ENCODE peak calls at places on chromosomes 7 and 10, in ten cellular contexts. X is CD8-positive, alpha-beta T cell; Z is mammary epithelial cell; D is neuronal stem cell; H is ovary; C is psoas muscle; I is naive thymus-derived CD4-positive, alpha-beta T cell; J is body of pancreas; K is aorta; P is AG04450. U is an unnamed sample.

GRCh38 chr10:125054664-125055273 is 105.6 kb downstream of the CTBP2 start:
- DNase-seq in X (no peak), Z (no peak), D (no peak), H (no peak), C (no peak), I (no peak), J (no peak), K (peak; percentile 3), P (no peak), U (no peak)

GRCh38 chr7:64946772-64947171 is 43.7 kb downstream of the ZNF273 start:
- DNase-seq in X (no peak), Z (no peak), D (peak; percentile 6), H (no peak), C (no peak), I (no peak), J (no peak), K (no peak), P (no peak), U (no peak)

GRCh38 chr10:13862541-13863233 is 275.9 kb downstream of the PRPF18 start:
- DNase-seq in X (no peak), Z (no peak), D (no peak), H (no peak), C (no peak), I (peak; percentile 48), J (no peak), K (no peak), P (no peak), U (no peak)

GRCh38 chr7:5643280-5643679 is 138.2 kb downstream of the RNF216 start:
- DNase-seq in X (peak; percentile 40), Z (peak; percentile 55), D (no peak), H (no peak), C (peak; percentile 64), I (no peak), J (peak; percentile 34), K (no peak), P (no peak), U (peak; percentile 30)

GRCh38 chr10:102450374-102451104 is 804 bp downstream of the C10orf95 start:
- DNase-seq in X (peak; percentile 93), Z (peak; percentile 86), D (peak; percentile 48), H (peak; percentile 80), C (peak; percentile 93), I (peak; percentile 92), J (peak; percentile 90), K (peak; percentile 92), P (no peak), U (peak; percentile 42)

GRCh38 chr10:126058104-126058503 is 161.7 kb downstream of the FANK1 start:
- DNase-seq in X (no peak), Z (no peak), D (no peak), H (no peak), C (no peak), I (no peak), J (no peak), K (no peak), P (no peak), U (no peak)

GRCh38 chr10:30028006-30028441 is 31.4 kb downstream of the JCAD start:
- DNase-seq in X (peak; percentile 62), Z (no peak), D (no peak), H (no peak), C (no peak), I (peak; percentile 28), J (peak; percentile 43), K (no peak), P (no peak), U (no peak)

GRCh38 chr10:84076540-84077195 is 62.6 kb upstream of the GHITM start:
- DNase-seq in X (no peak), Z (no peak), D (no peak), H (no peak), C (no peak), I (no peak), J (no peak), K (no peak), P (peak; percentile 1), U (peak; percentile 8)

GRCh38 chr10:86225098-86225782 is 141.4 kb downstream of the GRID1 start:
- DNase-seq in X (no peak), Z (peak; percentile 9), D (no peak), H (no peak), C (peak; percentile 27), I (no peak), J (no peak), K (peak; percentile 51), P (no peak), U (peak; percentile 22)

GRCh38 chr10:3512263-3512662 is 272.7 kb downstream of the KLF6 start:
- DNase-seq in X (no peak), Z (no peak), D (no peak), H (no peak), C (no peak), I (no peak), J (no peak), K (no peak), P (no peak), U (no peak)

GRCh38 chr10:110932505-110933180 is 13.2 kb downstream of the SHOC2 start:
- DNase-seq in X (no peak), Z (peak; percentile 31), D (no peak), H (no peak), C (no peak), I (no peak), J (no peak), K (no peak), P (no peak), U (no peak)

GRCh38 chr10:68192113-68192512 is 39.8 kb downstream of the ATOH7 start:
- DNase-seq in X (no peak), Z (peak; percentile 55), D (no peak), H (no peak), C (no peak), I (no peak), J (no peak), K (no peak), P (no peak), U (no peak)

GRCh38 chr10:93590638-93591037 is 10.4 kb downstream of the RBP4 start:
- DNase-seq in X (no peak), Z (no peak), D (no peak), H (no peak), C (no peak), I (no peak), J (no peak), K (no peak), P (no peak), U (no peak)

GRCh38 chr10:50586740-50587088 is 37.0 kb downstream of the SGMS1 start:
- DNase-seq in X (no peak), Z (no peak), D (no peak), H (no peak), C (no peak), I (no peak), J (no peak), K (no peak), P (no peak), U (no peak)

GRCh38 chr7:101815826-101816488 is 1.5 kb upstream of the CUX1 start:
- DNase-seq in X (peak; percentile 73), Z (peak; percentile 75), D (peak; percentile 80), H (peak; percentile 79), C (peak; percentile 87), I (peak; percentile 61), J (peak; percentile 83), K (peak; percentile 89), P (peak; percentile 42), U (peak; percentile 60)

GRCh38 chr7:101812595-101812994 is 4.8 kb upstream of the CUX1 start:
- DNase-seq in X (no peak), Z (no peak), D (no peak), H (no peak), C (no peak), I (no peak), J (no peak), K (no peak), P (no peak), U (no peak)

GRCh38 chr7:101814081-101814995 is 3.1 kb upstream of the CUX1 start:
- DNase-seq in X (peak; percentile 42), Z (peak; percentile 44), D (peak; percentile 63), H (peak; percentile 72), C (peak; percentile 81), I (peak; percentile 33), J (peak; percentile 67), K (peak; percentile 88), P (no peak), U (no peak)

GRCh38 chr7:101814996-101815825 is 2.2 kb upstream of the CUX1 start:
- DNase-seq in X (peak; percentile 69), Z (peak; percentile 21), D (no peak), H (peak; percentile 80), C (peak; percentile 77), I (no peak), J (peak; percentile 41), K (peak; percentile 85), P (no peak), U (no peak)

GRCh38 chr7:101813414-101814019 is 3.9 kb upstream of the CUX1 start:
- DNase-seq in X (no peak), Z (no peak), D (no peak), H (no peak), C (no peak), I (no peak), J (no peak), K (no peak), P (no peak), U (no peak)
- H3K4me3 ChIP-seq in X (no peak overlapping the region), Z (no peak overlapping the region), D (no peak overlapping the region), H (peak overlapping the region; percentile 47), C (peak overlapping the region; percentile 82), I (no peak overlapping the region), J (no peak overlapping the region), K (peak overlapping the region; percentile 100), P (peak overlapping the region; percentile 78), U (peak overlapping the region; percentile 71)

GRCh38 chr10:71752391-71753090 is 20.8 kb downstream of the VSIR start:
- DNase-seq in X (peak; percentile 31), Z (no peak), D (no peak), H (no peak), C (no peak), I (no peak), J (no peak), K (no peak), P (no peak), U (no peak)
- H3K27ac ChIP-seq in X (peak overlapping the region; percentile 4), Z (no peak overlapping the region), D (no peak overlapping the region), H (no peak overlapping the region), C (no peak overlapping the region), I (peak overlapping the region; percentile 74), J (peak overlapping the region; percentile 52), K (no peak overlapping the region), P (no peak overlapping the region), U (no peak overlapping the region)

GRCh38 chr7:92809397-92810241 is 26.8 kb downstream of the CDK6 start:
- DNase-seq in X (peak; percentile 57), Z (peak; percentile 91), D (no peak), H (peak; percentile 41), C (no peak), I (no peak), J (peak; percentile 91), K (no peak), P (peak; percentile 87), U (peak; percentile 95)
- H3K4me3 ChIP-seq in X (no peak overlapping the region), Z (no peak overlapping the region), D (no peak overlapping the region), H (no peak overlapping the region), C (no peak overlapping the region), I (peak overlapping the region; percentile 11), J (no peak overlapping the region), K (no peak overlapping the region), P (peak overlapping the region; percentile 8), U (no peak overlapping the region)

GRCh38 chr7:98483276-98483963 is 82.5 kb upstream of the BAIAP2L1 start:
- DNase-seq in X (no peak), Z (no peak), D (no peak), H (no peak), C (no peak), I (no peak), J (no peak), K (peak; percentile 42), P (no peak), U (no peak)
- H3K27ac ChIP-seq in X (no peak overlapping the region), Z (no peak overlapping the region), D (no peak overlapping the region), H (no peak overlapping the region), C (no peak overlapping the region), I (no peak overlapping the region), J (no peak overlapping the region), K (no peak overlapping the region), P (no peak overlapping the region), U (no peak overlapping the region)